ENCODE peak calls at places on chromosome 16, in seven cellular contexts. E, V, G, X, L, P and A are unnamed samples.

GRCh38 chr16:17470002-17470870 is 524 bp downstream of the XYLT1 start:
- DNase-seq in E (no peak), V (no peak), G (no peak), X (no peak), L (no peak), P (no peak), A (no peak)

GRCh38 chr16:14309001-14309886 is 238.1 kb downstream of the MRTFB start:
- DNase-seq in E (no peak), V (no peak), G (no peak), X (no peak), L (peak), P (peak), A (no peak)

GRCh38 chr16:65418435-65418834 is 296.6 kb upstream of the CDH11 start:
- DNase-seq in E (no peak), V (no peak), G (no peak), X (no peak), L (no peak), P (no peak), A (no peak)

GRCh38 chr16:51755039-51755501 is 604.0 kb upstream of the SALL1 start:
- DNase-seq in E (no peak), V (no peak), G (no peak), X (no peak), L (peak), P (no peak), A (no peak)

GRCh38 chr16:720507-720989 is 398 bp upstream of the ANTKMT start:
- DNase-seq in E (no peak), V (no peak), G (peak), X (no peak), L (peak), P (no peak), A (peak)

GRCh38 chr16:81831722-81832126 is 52.6 kb downstream of the PLCG2 start:
- DNase-seq in E (peak), V (no peak), G (peak), X (no peak), L (peak), P (peak), A (peak)

GRCh38 chr16:77211880-77212735 is 12.9 kb downstream of the SYCE1L start:
- DNase-seq in E (no peak), V (no peak), G (no peak), X (no peak), L (peak), P (peak), A (peak)

GRCh38 chr16:22253272-22253671 is 43.9 kb upstream of the POLR3E start:
- DNase-seq in E (no peak), V (no peak), G (no peak), X (no peak), L (no peak), P (no peak), A (no peak)

GRCh38 chr16:59392911-59393310 is 658.8 kb upstream of the GOT2 start:
- DNase-seq in E (no peak), V (no peak), G (no peak), X (no peak), L (no peak), P (no peak), A (no peak)

GRCh38 chr16:56789360-56789759 is 59.4 kb downstream of the NUP93 start:
- DNase-seq in E (peak), V (no peak), G (no peak), X (peak), L (no peak), P (peak), A (no peak)

GRCh38 chr16:82152641-82153094 is 17.4 kb downstream of the MPHOSPH6 start:
- DNase-seq in E (no peak), V (no peak), G (no peak), X (no peak), L (no peak), P (no peak), A (no peak)

GRCh38 chr16:7397901-7398300 is 65.3 kb downstream of the RBFOX1 start:
- DNase-seq in E (no peak), V (no peak), G (no peak), X (no peak), L (no peak), P (no peak), A (no peak)

GRCh38 chr16:17273142-17273561 is 197.6 kb downstream of the XYLT1 start:
- DNase-seq in E (peak), V (no peak), G (no peak), X (peak), L (no peak), P (no peak), A (no peak)

GRCh38 chr16:84766978-84767773 is 52.6 kb upstream of the CRISPLD2 start:
- DNase-seq in E (no peak), V (no peak), G (peak), X (no peak), L (no peak), P (no peak), A (no peak)

GRCh38 chr16:53773150-53773846 is 69.3 kb downstream of the FTO start:
- DNase-seq in E (peak), V (no peak), G (no peak), X (no peak), L (peak), P (peak), A (no peak)

GRCh38 chr16:88049561-88050545 is 98.6 kb downstream of the BANP start:
- DNase-seq in E (no peak), V (no peak), G (peak), X (no peak), L (no peak), P (no peak), A (no peak)

GRCh38 chr16:70563571-70563970 is 40.0 kb downstream of the SF3B3 start:
- DNase-seq in E (no peak), V (no peak), G (no peak), X (no peak), L (no peak), P (no peak), A (no peak)

GRCh38 chr16:80569440-80570105 is 28.8 kb downstream of the DYNLRB2 start:
- DNase-seq in E (no peak), V (no peak), G (no peak), X (no peak), L (no peak), P (no peak), A (peak)

GRCh38 chr16:54000361-54000760 is 286.2 kb downstream of the IRX3 start:
- DNase-seq in E (no peak), V (no peak), G (no peak), X (no peak), L (no peak), P (no peak), A (no peak)

GRCh38 chr16:79008036-79008868 is 592.3 kb downstream of the MAF start:
- DNase-seq in E (no peak), V (no peak), G (no peak), X (no peak), L (no peak), P (no peak), A (no peak)

GRCh38 chr16:79402356-79402755 is 198.2 kb downstream of the MAF start:
- DNase-seq in E (no peak), V (no peak), G (no peak), X (no peak), L (no peak), P (peak), A (no peak)

GRCh38 chr16:48537909-48538745 is 71.9 kb downstream of the N4BP1 start:
- DNase-seq in E (no peak), V (no peak), G (peak), X (no peak), L (no peak), P (no peak), A (no peak)

GRCh38 chr16:87145181-87146176 is 171.7 kb downstream of the C16orf95 start:
- DNase-seq in E (peak), V (no peak), G (no peak), X (no peak), L (no peak), P (no peak), A (no peak)

GRCh38 chr16:89037261-89038152 is 56.1 kb upstream of the ACSF3 start:
- DNase-seq in E (no peak), V (no peak), G (no peak), X (no peak), L (peak), P (no peak), A (no peak)

GRCh38 chr16:5571446-5571845 is 473.9 kb upstream of the EEF2KMT start:
- DNase-seq in E (no peak), V (no peak), G (no peak), X (no peak), L (no peak), P (no peak), A (no peak)

GRCh38 chr16:85126731-85127662 is 14.7 kb upstream of the CIBAR2 start:
- DNase-seq in E (no peak), V (no peak), G (no peak), X (no peak), L (peak), P (no peak), A (no peak)

GRCh38 chr16:3364774-3365427 is 9.2 kb downstream of the OR2C1 start:
- DNase-seq in E (peak), V (peak), G (peak), X (peak), L (peak), P (peak), A (peak)
- TF ChIP-seq POLR2AphosphoS5 in E (peak), V (peak), G (peak), X (no peak), L (no peak), P (peak), A (no peak)

GRCh38 chr16:49827806-49828428 is 28.0 kb downstream of the ZNF423 start:
- DNase-seq in E (no peak), V (no peak), G (no peak), X (no peak), L (no peak), P (no peak), A (no peak)
- TF ChIP-seq POLR2AphosphoS5 in E (no peak), V (peak), G (no peak), X (no peak), L (no peak), P (no peak), A (no peak)

DNA sequence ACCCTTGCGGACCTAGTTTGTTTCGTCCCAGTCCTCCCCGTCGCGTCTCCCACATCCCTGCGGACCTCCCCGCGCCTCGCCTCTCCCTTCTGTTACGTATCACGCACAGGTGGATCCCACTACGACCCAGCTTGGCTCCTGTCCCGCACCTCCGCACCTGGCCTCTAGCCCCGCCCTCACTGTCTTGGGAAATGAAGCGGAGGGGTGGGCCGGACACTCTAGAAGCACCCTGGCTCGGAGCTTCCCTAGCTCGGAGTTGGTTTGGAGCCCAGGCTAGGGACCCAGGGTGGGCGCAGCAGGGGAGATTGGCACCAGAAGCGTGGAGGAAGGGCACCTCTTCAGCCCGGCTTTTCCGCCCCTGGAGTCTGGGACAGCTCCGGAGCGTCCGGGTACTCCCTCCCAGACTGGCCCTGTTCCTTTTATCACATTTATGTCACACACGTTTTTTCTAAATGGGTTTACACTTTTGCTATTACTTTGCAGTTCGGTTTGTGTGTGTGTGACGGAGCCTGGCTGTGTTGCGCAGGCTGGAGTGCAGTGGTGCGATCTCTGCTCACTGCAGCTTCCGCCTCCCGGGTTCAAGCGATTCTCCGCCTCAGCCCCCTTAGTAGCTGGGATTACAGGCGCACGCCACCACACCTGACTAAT is 1.4 kb upstream of the CEMP1 start:
- DNase-seq in E (no peak), V (no peak), G (peak), X (no peak), L (peak), P (peak), A (peak)
- TF ChIP-seq POLR2AphosphoS5 in E (peak), V (peak), G (peak), X (no peak), L (peak), P (peak), A (peak)

DNA sequence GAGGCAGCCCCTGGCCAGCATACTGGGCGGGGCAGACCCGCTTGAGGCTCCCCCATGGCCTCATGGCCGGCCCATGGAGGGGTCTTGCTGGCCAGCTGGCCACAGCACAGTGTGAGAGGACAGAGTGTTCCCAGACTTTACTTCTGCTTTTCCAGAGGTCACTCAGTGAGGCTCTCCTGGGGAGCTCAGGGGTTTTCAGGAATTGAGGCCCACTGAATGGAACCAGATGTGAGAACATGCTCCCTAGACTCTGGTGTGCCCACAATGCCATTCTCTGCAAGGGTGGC is 21.2 kb downstream of the ATP6V0D1 start:
- DNase-seq in E (no peak), V (no peak), G (no peak), X (no peak), L (no peak), P (no peak), A (no peak)
- TF ChIP-seq POLR2AphosphoS5 in E (no peak), V (no peak), G (no peak), X (no peak), L (no peak), P (no peak), A (no peak)

DNA sequence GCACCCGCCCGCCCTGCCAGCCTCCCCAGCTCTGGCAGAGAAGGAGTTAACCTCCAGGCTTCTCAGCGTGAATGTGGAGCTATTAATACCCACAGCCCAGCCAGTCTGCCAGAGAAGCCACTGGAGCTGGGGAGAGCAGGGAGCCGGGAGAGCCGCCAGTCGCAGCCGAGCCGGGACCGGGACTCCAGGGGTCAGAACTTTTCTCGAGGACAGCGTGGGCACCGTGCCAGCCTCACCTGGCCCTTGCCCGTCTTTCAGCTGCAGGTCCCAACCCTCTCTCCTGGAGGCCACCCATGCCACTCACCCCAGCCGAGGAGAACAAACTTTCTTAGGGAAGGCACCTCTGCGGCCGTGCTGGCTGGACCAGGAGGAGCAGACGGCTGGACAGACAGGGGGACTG is 33.8 kb upstream of the SBK1 start:
- DNase-seq in E (no peak), V (no peak), G (no peak), X (no peak), L (peak), P (peak), A (no peak)
- TF ChIP-seq POLR2AphosphoS5 in E (no peak), V (no peak), G (no peak), X (no peak), L (no peak), P (no peak), A (no peak)

GRCh38 chr16:69481901-69482341 is 57.5 kb downstream of the CYB5B start:
- DNase-seq in E (no peak), V (peak), G (peak), X (no peak), L (peak), P (peak), A (no peak)

GRCh38 chr16:69483611-69484010 is 59.2 kb downstream of the CYB5B start:
- DNase-seq in E (no peak), V (no peak), G (peak), X (no peak), L (no peak), P (no peak), A (no peak)

GRCh38 chr16:69485361-69485760 is 60.9 kb downstream of the CYB5B start:
- DNase-seq in E (no peak), V (no peak), G (peak), X (no peak), L (no peak), P (no peak), A (no peak)

GRCh38 chr16:69479806-69480205 is 55.4 kb downstream of the CYB5B start:
- DNase-seq in E (no peak), V (no peak), G (no peak), X (no peak), L (no peak), P (no peak), A (no peak)

GRCh38 chr16:69482410-69482951 is 58.1 kb downstream of the CYB5B start:
- DNase-seq in E (no peak), V (no peak), G (peak), X (no peak), L (no peak), P (peak), A (no peak)
- TF ChIP-seq POLR2AphosphoS5 in E (no peak), V (peak), G (no peak), X (no peak), L (no peak), P (peak), A (no peak)

DNA sequence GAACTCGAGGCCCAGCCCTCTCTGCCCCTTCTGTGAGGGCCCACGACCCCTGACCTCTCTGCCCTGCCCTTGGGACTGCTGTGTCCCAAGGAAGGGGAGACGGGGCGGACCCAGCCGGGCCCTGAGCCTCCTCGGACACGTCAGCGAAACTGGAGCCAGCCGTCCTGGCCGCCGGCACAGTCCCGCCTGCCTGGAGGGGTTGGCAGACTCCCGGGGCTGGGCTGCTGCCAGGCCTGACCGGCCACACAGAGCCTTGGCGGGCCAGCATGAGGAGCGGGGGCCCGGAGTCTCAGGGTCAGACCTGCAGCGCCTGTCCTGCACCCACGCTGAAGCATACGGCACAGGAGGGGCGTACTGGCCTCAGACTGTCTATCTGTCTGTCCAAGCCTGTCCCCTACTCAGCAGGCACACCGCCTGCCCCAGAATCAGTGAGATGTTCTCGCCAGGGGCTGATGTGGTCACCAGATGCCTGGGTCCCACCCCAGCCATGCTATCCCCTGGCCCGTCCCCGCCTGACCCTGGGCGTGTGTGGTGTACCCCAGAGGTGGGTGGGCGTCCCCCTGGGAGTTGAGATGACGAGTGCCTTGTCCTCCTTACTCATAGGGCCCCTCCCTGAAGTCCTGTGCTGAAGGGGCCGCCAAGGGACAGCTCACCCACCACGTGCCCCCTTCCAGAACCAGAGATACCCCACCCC is 4.6 kb downstream of the VASN start:
- DNase-seq in E (no peak), V (peak), G (peak), X (no peak), L (no peak), P (peak), A (no peak)
- TF ChIP-seq POLR2AphosphoS5 in E (no peak), V (peak), G (no peak), X (peak), L (no peak), P (peak), A (no peak)

DNA sequence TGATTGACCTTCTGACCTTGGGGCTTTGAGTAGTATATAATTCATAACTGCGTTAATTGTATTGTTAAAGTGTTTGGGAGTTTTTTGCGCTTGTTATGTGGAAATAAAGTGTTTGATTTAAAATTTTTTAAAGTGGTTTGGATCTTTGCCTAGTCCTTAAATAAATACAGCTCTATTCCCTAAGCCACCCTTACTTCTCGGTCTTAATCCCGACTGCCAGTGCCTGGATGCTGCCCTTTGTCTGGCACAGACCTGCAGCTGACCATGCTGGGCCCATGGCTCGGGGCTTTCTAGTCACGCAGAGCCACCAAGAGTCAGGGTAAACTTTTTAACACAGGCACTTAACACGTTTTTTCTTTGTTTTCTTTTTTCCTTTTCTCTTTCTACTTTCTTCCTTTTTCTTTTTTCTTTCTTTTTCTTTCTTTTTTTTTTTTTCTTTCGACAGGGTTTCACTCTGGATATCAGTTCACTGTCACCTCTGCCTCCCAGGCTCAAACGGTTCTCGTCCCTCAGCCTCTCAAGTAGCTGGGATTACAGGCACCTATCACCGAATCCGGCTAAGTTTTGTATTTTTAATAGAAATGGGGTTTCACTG is 19.6 kb upstream of the SLC5A11 start:
- DNase-seq in E (no peak), V (no peak), G (no peak), X (no peak), L (no peak), P (no peak), A (no peak)
- TF ChIP-seq POLR2AphosphoS5 in E (no peak), V (no peak), G (no peak), X (no peak), L (no peak), P (no peak), A (no peak)

GRCh38 chr16:68040506-68041288 is 17.6 kb downstream of the DUS2 start:
- DNase-seq in E (peak), V (peak), G (peak), X (peak), L (peak), P (peak), A (peak)
- TF ChIP-seq POLR2AphosphoS5 in E (no peak), V (no peak), G (no peak), X (no peak), L (no peak), P (no peak), A (no peak)

DNA sequence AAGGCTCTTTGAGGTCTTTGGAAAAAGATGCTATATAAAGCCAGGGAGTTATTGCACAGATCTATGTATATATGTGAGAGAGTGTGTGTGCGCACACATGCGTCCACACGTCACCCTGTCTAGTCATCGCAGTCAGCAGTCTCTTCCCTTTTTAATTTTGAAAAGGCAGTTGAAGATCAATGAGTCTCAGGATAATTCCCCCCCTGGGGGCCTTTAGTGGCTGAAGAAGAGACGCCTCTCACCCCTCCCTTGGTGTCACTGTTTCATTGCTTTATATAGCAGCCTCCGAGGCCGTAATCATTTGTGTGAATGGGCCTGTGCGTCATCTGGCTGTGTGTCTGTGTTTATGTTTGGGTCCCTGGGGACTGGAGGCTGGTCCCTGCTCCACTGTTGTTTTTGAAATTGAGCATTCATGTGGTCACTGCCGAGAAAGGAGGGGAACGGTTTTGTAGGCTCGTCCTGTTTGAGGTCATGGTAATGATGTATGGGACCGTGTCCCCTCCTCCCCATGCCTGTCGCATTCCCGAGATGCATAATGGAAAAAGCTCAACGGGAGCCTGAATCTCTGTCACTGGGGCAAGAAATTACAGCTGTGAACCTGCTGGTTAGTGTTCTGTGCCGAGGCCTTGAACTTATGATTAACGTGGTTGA is 143.9 kb downstream of the SNX29 start:
- DNase-seq in E (no peak), V (no peak), G (peak), X (no peak), L (no peak), P (no peak), A (no peak)
- TF ChIP-seq POLR2AphosphoS5 in E (no peak), V (no peak), G (no peak), X (no peak), L (no peak), P (no peak), A (no peak)